ENCODE peak calls at places on chromosomes 2 and 18, in seven cellular contexts. One of them, this sample, is unnamed.

GRCh38 chr2:129780316-129781282 is 198.9 kb upstream of the RAB6C start:
- DNase-seq in K562: no peak
- DNase-seq in HCT116: no peak
- DNase-seq in SK-N-SH: no peak
- DNase-seq in H1: no peak
- DNase-seq in HepG2: no peak
- DNase-seq in GM12878: no peak
- DNase-seq in this sample: no peak

GRCh38 chr18:8654482-8655451 is 45.5 kb downstream of the RAB12 start:
- DNase-seq in K562: peak; percentile 51
- DNase-seq in H1: no peak
- DNase-seq in SK-N-SH: peak; percentile 51
- DNase-seq in HCT116: no peak
- DNase-seq in HepG2: no peak
- DNase-seq in GM12878: no peak
- DNase-seq in this sample: peak; percentile 24

GRCh38 chr2:72023678-72024390 is 123.8 kb downstream of the CYP26B1 start:
- DNase-seq in HepG2: no peak
- DNase-seq in K562: no peak
- DNase-seq in HCT116: no peak
- DNase-seq in H1: no peak
- DNase-seq in SK-N-SH: no peak
- DNase-seq in GM12878: no peak
- DNase-seq in this sample: no peak

GRCh38 chr2:177639262-177639914 is 246.8 kb downstream of the AGPS start:
- DNase-seq in HCT116: no peak
- DNase-seq in H1: no peak
- DNase-seq in GM12878: no peak
- DNase-seq in HepG2: no peak
- DNase-seq in K562: peak; percentile 73
- DNase-seq in SK-N-SH: peak; percentile 24
- DNase-seq in this sample: no peak

GRCh38 chr2:7010376-7010775 is 93.2 kb downstream of the RNF144A start:
- DNase-seq in H1: no peak
- DNase-seq in GM12878: no peak
- DNase-seq in K562: no peak
- DNase-seq in HCT116: no peak
- DNase-seq in HepG2: no peak
- DNase-seq in SK-N-SH: no peak
- DNase-seq in this sample: no peak

GRCh38 chr2:26195006-26195961 is 22.4 kb downstream of the GAREM2 start:
- DNase-seq in HCT116: no peak
- DNase-seq in GM12878: no peak
- DNase-seq in H1: no peak
- DNase-seq in K562: no peak
- DNase-seq in HepG2: no peak
- DNase-seq in SK-N-SH: no peak
- DNase-seq in this sample: no peak

GRCh38 chr2:238771193-238771592 is 76.7 kb upstream of the TWIST2 start:
- DNase-seq in GM12878: no peak
- DNase-seq in HepG2: peak; percentile 59
- DNase-seq in H1: no peak
- DNase-seq in SK-N-SH: peak; percentile 60
- DNase-seq in HCT116: no peak
- DNase-seq in K562: no peak
- DNase-seq in this sample: peak; percentile 19

GRCh38 chr2:67145851-67146250 is 251.3 kb upstream of the ETAA1 start:
- DNase-seq in H1: no peak
- DNase-seq in HCT116: no peak
- DNase-seq in SK-N-SH: no peak
- DNase-seq in GM12878: no peak
- DNase-seq in HepG2: no peak
- DNase-seq in K562: no peak
- DNase-seq in this sample: no peak

GRCh38 chr2:181411105-181411849 is 45.9 kb upstream of the ITGA4 start:
- DNase-seq in HCT116: no peak
- DNase-seq in GM12878: peak; percentile 30
- DNase-seq in K562: no peak
- DNase-seq in H1: peak; percentile 51
- DNase-seq in HepG2: no peak
- DNase-seq in SK-N-SH: no peak
- DNase-seq in this sample: no peak

GRCh38 chr2:151297882-151298281 is 8.4 kb upstream of the NMI start:
- DNase-seq in SK-N-SH: no peak
- DNase-seq in H1: no peak
- DNase-seq in HepG2: no peak
- DNase-seq in HCT116: no peak
- DNase-seq in K562: no peak
- DNase-seq in GM12878: peak; percentile 32
- DNase-seq in this sample: no peak

GRCh38 chr2:45170976-45171514 is 161.8 kb upstream of the SIX2 start:
- DNase-seq in HCT116: no peak
- DNase-seq in K562: no peak
- DNase-seq in HepG2: no peak
- DNase-seq in H1: no peak
- DNase-seq in SK-N-SH: no peak
- DNase-seq in GM12878: no peak
- DNase-seq in this sample: no peak

GRCh38 chr18:48039769-48040215 is 109.3 kb upstream of the SMAD2 start:
- DNase-seq in HepG2: no peak
- DNase-seq in H1: no peak
- DNase-seq in GM12878: no peak
- DNase-seq in K562: no peak
- DNase-seq in SK-N-SH: no peak
- DNase-seq in HCT116: no peak
- DNase-seq in this sample: no peak

GRCh38 chr2:174778479-174778962 is 14.2 kb upstream of the CHRNA1 start:
- DNase-seq in K562: no peak
- DNase-seq in GM12878: peak; percentile 50
- DNase-seq in H1: no peak
- DNase-seq in SK-N-SH: no peak
- DNase-seq in HepG2: peak; percentile 55
- DNase-seq in HCT116: no peak
- DNase-seq in this sample: no peak

GRCh38 chr18:3360211-3360610 is 89.8 kb upstream of the TGIF1 start:
- DNase-seq in GM12878: no peak
- DNase-seq in K562: no peak
- DNase-seq in HCT116: no peak
- DNase-seq in H1: no peak
- DNase-seq in HepG2: peak; percentile 49
- DNase-seq in SK-N-SH: no peak
- DNase-seq in this sample: no peak

GRCh38 chr18:73670536-73670935 is 477.1 kb downstream of the FBXO15 start:
- DNase-seq in H1: no peak
- DNase-seq in GM12878: no peak
- DNase-seq in SK-N-SH: no peak
- DNase-seq in HCT116: no peak
- DNase-seq in K562: no peak
- DNase-seq in HepG2: no peak
- DNase-seq in this sample: no peak

GRCh38 chr2:102114290-102114721 is 28.2 kb upstream of the IL1R1 start:
- DNase-seq in H1: no peak
- DNase-seq in HepG2: peak; percentile 64
- DNase-seq in GM12878: peak; percentile 33
- DNase-seq in HCT116: no peak
- DNase-seq in K562: no peak
- DNase-seq in SK-N-SH: no peak
- DNase-seq in this sample: no peak

GRCh38 chr2:179376881-179377280 is 112.2 kb upstream of the SESTD1 start:
- DNase-seq in GM12878: no peak
- DNase-seq in HCT116: no peak
- DNase-seq in SK-N-SH: no peak
- DNase-seq in K562: no peak
- DNase-seq in H1: no peak
- DNase-seq in HepG2: no peak
- DNase-seq in this sample: no peak

GRCh38 chr18:43934322-43935050 is 657.2 kb upstream of the SYT4 start:
- DNase-seq in HCT116: no peak
- DNase-seq in SK-N-SH: no peak
- DNase-seq in HepG2: no peak
- DNase-seq in K562: no peak
- DNase-seq in GM12878: no peak
- DNase-seq in H1: no peak
- DNase-seq in this sample: no peak

GRCh38 chr2:111632661-111633060 is 251.3 kb downstream of the ANAPC1 start:
- DNase-seq in HepG2: no peak
- DNase-seq in GM12878: no peak
- DNase-seq in H1: no peak
- DNase-seq in HCT116: no peak
- DNase-seq in K562: no peak
- DNase-seq in SK-N-SH: no peak
- DNase-seq in this sample: no peak

GRCh38 chr2:29561241-29562027 is 360.0 kb downstream of the ALK start:
- DNase-seq in HepG2: no peak
- DNase-seq in HCT116: no peak
- DNase-seq in SK-N-SH: no peak
- DNase-seq in GM12878: no peak
- DNase-seq in K562: no peak
- DNase-seq in H1: no peak
- DNase-seq in this sample: no peak

GRCh38 chr2:19346983-19347618 is 11.3 kb downstream of the OSR1 start:
- DNase-seq in GM12878: no peak
- DNase-seq in HCT116: no peak
- DNase-seq in H1: no peak
- DNase-seq in SK-N-SH: no peak
- DNase-seq in K562: no peak
- DNase-seq in HepG2: no peak
- DNase-seq in this sample: no peak

GRCh38 chr2:19348692-19349091 is 9.7 kb downstream of the OSR1 start:
- DNase-seq in HCT116: no peak
- DNase-seq in SK-N-SH: no peak
- DNase-seq in GM12878: no peak
- DNase-seq in H1: no peak
- DNase-seq in K562: no peak
- DNase-seq in HepG2: no peak
- DNase-seq in this sample: no peak

GRCh38 chr2:19349911-19350677 is 8.3 kb downstream of the OSR1 start:
- DNase-seq in K562: peak; percentile 64
- DNase-seq in HepG2: peak; percentile 27
- DNase-seq in H1: no peak
- DNase-seq in HCT116: peak; percentile 29
- DNase-seq in GM12878: no peak
- DNase-seq in SK-N-SH: peak; percentile 87
- DNase-seq in this sample: no peak

GRCh38 chr2:19350678-19351401 is 7.6 kb downstream of the OSR1 start:
- DNase-seq in GM12878: no peak
- DNase-seq in H1: no peak
- DNase-seq in HepG2: no peak
- DNase-seq in SK-N-SH: peak; percentile 51
- DNase-seq in K562: no peak
- DNase-seq in HCT116: no peak
- DNase-seq in this sample: no peak

DNA sequence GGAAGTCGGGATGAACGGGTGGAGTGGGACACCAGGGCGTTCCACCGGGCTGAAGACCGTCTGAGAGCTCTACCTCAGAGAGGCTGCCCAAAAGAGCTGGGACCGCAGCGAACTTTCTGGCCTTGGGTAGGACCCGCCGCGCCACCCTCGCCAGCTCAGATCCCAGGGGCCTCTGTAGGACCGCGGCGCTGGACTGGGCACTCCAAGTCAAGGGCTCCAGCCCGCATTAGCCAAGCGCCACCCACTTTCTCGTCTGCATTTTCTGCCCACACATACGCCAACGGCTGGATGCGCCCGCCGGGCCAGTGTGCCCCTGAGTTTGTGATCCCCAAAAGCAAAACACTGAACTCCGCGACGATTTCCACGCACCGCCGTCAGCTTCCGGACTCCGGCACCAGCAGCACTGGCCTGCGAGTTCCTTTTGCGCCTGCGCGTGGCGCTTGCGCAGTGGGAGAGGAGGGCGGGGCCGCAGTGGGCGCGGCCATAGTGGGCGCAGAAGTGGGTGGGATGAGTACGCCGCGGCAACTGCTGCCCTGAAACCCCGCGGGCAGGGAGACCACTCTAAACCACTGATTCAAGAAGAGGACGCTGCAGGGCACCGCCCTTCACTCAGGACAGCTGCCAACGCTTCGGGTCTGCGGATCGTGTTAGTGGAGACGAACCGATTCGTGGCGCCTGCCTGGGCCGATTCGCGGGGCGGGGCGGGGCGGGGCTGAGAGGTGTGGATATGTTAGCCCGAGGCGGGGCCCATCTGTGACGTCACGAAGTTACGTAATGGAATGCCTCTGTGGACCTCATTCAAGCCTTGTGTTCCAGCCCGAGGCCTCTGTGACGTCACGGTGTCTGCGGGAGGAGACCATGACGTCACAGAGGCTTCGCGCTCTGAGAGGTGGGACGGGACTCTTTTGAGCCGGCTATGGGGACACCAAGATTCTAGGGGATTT is 10.5 kb downstream of the OSR1 start:
- DNase-seq in GM12878: peak; percentile 86
- DNase-seq in HepG2: peak; percentile 92
- DNase-seq in H1: no peak
- DNase-seq in K562: peak; percentile 97
- DNase-seq in SK-N-SH: peak; percentile 98
- DNase-seq in HCT116: peak; percentile 95
- DNase-seq in this sample: peak; percentile 95
- TF ChIP-seq JUND in GM12878: peak; percentile 80
- TF ChIP-seq JUND in HepG2: peak; percentile 83
- TF ChIP-seq JUND in H1: no peak
- TF ChIP-seq JUND in K562: peak; percentile 82
- TF ChIP-seq JUND in SK-N-SH: peak; percentile 4
- TF ChIP-seq JUND in HCT116: no peak
- TF ChIP-seq JUND in this sample: no peak

GRCh38 chr2:9326975-9327374 is 96.4 kb downstream of the ITGB1BP1 start:
- DNase-seq in K562: no peak
- DNase-seq in HepG2: peak; percentile 37
- DNase-seq in SK-N-SH: no peak
- DNase-seq in HCT116: no peak
- DNase-seq in GM12878: no peak
- DNase-seq in H1: no peak
- DNase-seq in this sample: no peak
- TF ChIP-seq JUND in K562: no peak
- TF ChIP-seq JUND in HepG2: no peak
- TF ChIP-seq JUND in SK-N-SH: peak; percentile 12
- TF ChIP-seq JUND in HCT116: no peak
- TF ChIP-seq JUND in GM12878: no peak
- TF ChIP-seq JUND in H1: no peak
- TF ChIP-seq JUND in this sample: no peak

GRCh38 chr2:241007111-241007510 is 8.7 kb downstream of the SNED1 start:
- DNase-seq in K562: no peak
- DNase-seq in SK-N-SH: no peak
- DNase-seq in H1: no peak
- DNase-seq in GM12878: no peak
- DNase-seq in HepG2: no peak
- DNase-seq in HCT116: no peak
- DNase-seq in this sample: no peak
- TF ChIP-seq JUND in K562: no peak
- TF ChIP-seq JUND in SK-N-SH: no peak
- TF ChIP-seq JUND in H1: no peak
- TF ChIP-seq JUND in GM12878: no peak
- TF ChIP-seq JUND in HepG2: no peak
- TF ChIP-seq JUND in HCT116: no peak
- TF ChIP-seq JUND in this sample: no peak

DNA sequence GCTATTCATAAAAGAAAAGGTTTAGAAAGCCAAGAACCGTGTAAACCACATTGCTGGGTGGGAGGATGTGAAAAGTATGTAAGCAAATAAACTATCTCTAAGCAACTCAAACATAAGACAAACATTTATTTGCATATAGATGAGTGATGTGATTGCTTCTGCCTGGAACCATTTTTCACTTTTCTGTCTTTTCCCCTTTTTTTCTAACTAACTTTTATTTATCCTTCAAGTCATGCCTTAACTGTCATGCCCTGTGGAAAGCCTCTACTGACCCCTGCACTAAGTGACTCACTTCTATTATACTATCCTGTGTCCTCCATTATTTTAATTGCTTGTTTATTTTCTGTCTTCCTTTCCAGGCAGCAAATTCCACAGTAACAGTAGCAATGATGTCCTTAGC is 87.4 kb upstream of the CTAGE1 start:
- DNase-seq in SK-N-SH: no peak
- DNase-seq in HCT116: no peak
- DNase-seq in HepG2: no peak
- DNase-seq in K562: no peak
- DNase-seq in GM12878: no peak
- DNase-seq in H1: no peak
- DNase-seq in this sample: no peak
- TF ChIP-seq JUND in SK-N-SH: no peak
- TF ChIP-seq JUND in HCT116: no peak
- TF ChIP-seq JUND in HepG2: no peak
- TF ChIP-seq JUND in K562: no peak
- TF ChIP-seq JUND in GM12878: no peak
- TF ChIP-seq JUND in H1: no peak
- TF ChIP-seq JUND in this sample: no peak